ENCODE peak calls at places on chromosomes 7 and 10, in five cellular contexts. M is K562; U is ovary; D is NCI-H1105 treated with DMSO at 0.1 percent for 48 hours; C is stimulated activated CD4-positive, alpha-beta T cell treated with anti-CD3 and anti-CD28 coated beads, Interleukin-12 subunit alpha, Interleukin-12 subunit beta, amount 100 ng/mL, for 48 hours. A is an unnamed sample.

GRCh38 chr10:12602557-12602956 is 253.2 kb downstream of the CAMK1D start:
- DNase-seq in U (no peak), D (no peak), M (no peak), C (no peak), A (no peak)

GRCh38 chr7:50182734-50183133 is 89.7 kb upstream of the ZPBP start:
- DNase-seq in C (no peak), M (no peak), U (no peak), D (no peak), A (peak; percentile 9)

GRCh38 chr10:123455861-123456260 is 210.3 kb upstream of the GPR26 start:
- DNase-seq in M (no peak), D (no peak), C (no peak), U (no peak), A (no peak)

GRCh38 chr7:141698247-141699015 is 3.5 kb downstream of the DENND11 start:
- DNase-seq in D (no peak), M (no peak), C (no peak), U (no peak), A (no peak)

GRCh38 chr7:143456992-143457793 is 13.9 kb downstream of the TAS2R60 start:
- DNase-seq in U (no peak), C (no peak), M (no peak), D (no peak), A (no peak)

GRCh38 chr7:2566890-2567662 is 8.3 kb downstream of the IQCE start:
- DNase-seq in C (no peak), U (no peak), M (no peak), D (no peak), A (no peak)

GRCh38 chr7:75054744-75055527 is 18.7 kb downstream of the RCC1L start:
- DNase-seq in D (no peak), M (no peak), U (peak; percentile 69), C (no peak), A (no peak)

GRCh38 chr10:110074986-110075664 is 67.3 kb downstream of the ADD3 start:
- DNase-seq in D (no peak), M (no peak), C (no peak), U (no peak), A (peak; percentile 33)

GRCh38 chr10:130073912-130074311 is 36.7 kb downstream of the C10orf143 start:
- DNase-seq in U (no peak), M (no peak), D (no peak), C (no peak), A (no peak)

GRCh38 chr7:4883352-4884144 is at the start of gene RADIL:
- DNase-seq in M (peak; percentile 95), C (peak; percentile 92), D (peak; percentile 82), U (peak; percentile 97), A (peak; percentile 95)

GRCh38 chr10:73494877-73495225 is 973 bp downstream of the PPP3CB start:
- DNase-seq in C (no peak), M (no peak), U (no peak), D (no peak), A (no peak)

GRCh38 chr10:31954410-31955191 is 26.0 kb upstream of the ARHGAP12 start:
- DNase-seq in D (no peak), U (no peak), M (no peak), C (no peak), A (no peak)

GRCh38 chr10:133544506-133544905 is 17.3 kb downstream of the CYP2E1 start:
- DNase-seq in C (no peak), M (no peak), D (no peak), U (no peak), A (no peak)

GRCh38 chr7:145224775-145225174 is 388.9 kb upstream of the TPK1 start:
- DNase-seq in D (no peak), C (no peak), M (no peak), U (no peak), A (no peak)

GRCh38 chr7:150313870-150314269 is 9.3 kb upstream of the LRRC61 start:
- DNase-seq in U (no peak), M (peak; percentile 42), C (no peak), D (no peak), A (no peak)

GRCh38 chr7:35508623-35509400 is 186.1 kb downstream of the HERPUD2 start:
- DNase-seq in D (no peak), M (no peak), U (no peak), C (no peak), A (peak; percentile 44)

GRCh38 chr7:45389073-45389872 is 184.9 kb upstream of the ADCY1 start:
- DNase-seq in D (no peak), C (no peak), M (no peak), U (no peak), A (no peak)